ENCODE peak calls at places on chromosomes 11 and 22, in seven cellular contexts. J, Q, C, F, T, R and W are unnamed samples.

GRCh38 chr11:1481861-1482441 is 4.6 kb downstream of the MOB2 start:
- DNase-seq in J (no peak), Q (no peak), C (no peak), F (no peak), T (no peak), R (no peak), W (no peak)

GRCh38 chr22:38345782-38346181 is 28.5 kb upstream of the CSNK1E start:
- DNase-seq in J (no peak), Q (no peak), C (no peak), F (no peak), T (no peak), R (peak), W (no peak)

GRCh38 chr22:39316440-39317083 is 2.9 kb downstream of the RPL3 start:
- DNase-seq in J (peak), Q (peak), C (peak), F (peak), T (peak), R (peak), W (peak)

GRCh38 chr11:121293276-121293569 is 652 bp downstream of the SC5D start:
- DNase-seq in J (no peak), Q (peak), C (no peak), F (peak), T (peak), R (no peak), W (peak)

GRCh38 chr11:19382131-19382611 is 141.4 kb upstream of the E2F8 start:
- DNase-seq in J (no peak), Q (no peak), C (no peak), F (no peak), T (no peak), R (peak), W (no peak)

GRCh38 chr11:131675489-131675888 is 305.1 kb downstream of the NTM start:
- DNase-seq in J (no peak), Q (peak), C (peak), F (peak), T (peak), R (no peak), W (peak)

GRCh38 chr22:40727607-40728325 is 48.5 kb downstream of the MCHR1 start:
- DNase-seq in J (no peak), Q (no peak), C (no peak), F (no peak), T (no peak), R (no peak), W (no peak)

GRCh38 chr22:49328630-49329405 is 498.9 kb downstream of the BRD1 start:
- DNase-seq in J (no peak), Q (no peak), C (no peak), F (no peak), T (no peak), R (peak), W (no peak)

GRCh38 chr11:27085605-27086004 is 45.0 kb downstream of the BBOX1 start:
- DNase-seq in J (no peak), Q (no peak), C (peak), F (peak), T (no peak), R (no peak), W (no peak)

GRCh38 chr22:21712751-21713427 is 22.7 kb downstream of the YPEL1 start:
- DNase-seq in J (peak), Q (peak), C (peak), F (peak), T (peak), R (peak), W (peak)

GRCh38 chr11:66768818-66769217 is 39.8 kb upstream of the SPTBN2 start:
- DNase-seq in J (no peak), Q (no peak), C (no peak), F (no peak), T (peak), R (no peak), W (no peak)

GRCh38 chr22:46287873-46288751 is 8.6 kb upstream of the GTSE1 start:
- DNase-seq in J (no peak), Q (no peak), C (no peak), F (no peak), T (no peak), R (no peak), W (no peak)

GRCh38 chr11:3837793-3838192 is 3.0 kb downstream of the RHOG start:
- DNase-seq in J (no peak), Q (no peak), C (peak), F (no peak), T (peak), R (no peak), W (no peak)

GRCh38 chr11:45483361-45483760 is 182.1 kb downstream of the CHST1 start:
- DNase-seq in J (no peak), Q (no peak), C (no peak), F (no peak), T (no peak), R (no peak), W (no peak)

GRCh38 chr11:60528934-60529333 is 13.7 kb downstream of the MS4A13 start:
- DNase-seq in J (no peak), Q (no peak), C (no peak), F (no peak), T (no peak), R (no peak), W (no peak)

GRCh38 chr11:35688023-35688422 is 25.4 kb downstream of the TRIM44 start:
- DNase-seq in J (no peak), Q (peak), C (peak), F (peak), T (peak), R (no peak), W (no peak)

GRCh38 chr11:118295834-118296454 is 8.6 kb upstream of the CD3E start:
- DNase-seq in J (peak), Q (peak), C (peak), F (peak), T (peak), R (no peak), W (peak)

GRCh38 chr11:44133335-44133946 is 38.0 kb downstream of the EXT2 start:
- DNase-seq in J (peak), Q (peak), C (peak), F (peak), T (peak), R (no peak), W (peak)

DNA sequence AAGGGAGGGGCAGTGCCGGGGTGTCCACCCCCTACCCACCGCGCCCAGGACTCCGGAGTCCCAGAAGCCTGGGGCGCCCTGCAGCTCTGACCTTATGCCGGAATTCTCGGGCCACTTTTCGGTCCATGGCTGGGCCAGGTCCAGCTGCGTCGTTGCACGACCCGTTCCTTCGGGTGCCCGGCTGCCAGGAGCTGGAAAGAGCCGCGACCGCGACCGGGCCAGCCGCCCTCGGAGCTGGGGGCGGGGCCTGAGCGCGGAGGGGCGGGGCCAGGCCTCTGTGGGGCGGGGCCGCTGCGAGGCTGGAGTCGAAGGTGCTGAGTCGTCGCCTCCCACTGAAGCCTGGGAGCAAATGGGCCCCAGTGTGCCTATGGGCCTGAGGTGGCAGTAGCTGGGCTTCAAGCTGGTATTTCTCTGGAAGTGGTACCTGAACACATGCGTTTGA is at the start of gene USH1C:
- DNase-seq in J (peak), Q (no peak), C (no peak), F (no peak), T (no peak), R (no peak), W (no peak)
- H3K4me3 ChIP-seq in J (peak), Q (no peak), C (no peak), F (no peak), T (no peak), R (peak), W (no peak)

DNA sequence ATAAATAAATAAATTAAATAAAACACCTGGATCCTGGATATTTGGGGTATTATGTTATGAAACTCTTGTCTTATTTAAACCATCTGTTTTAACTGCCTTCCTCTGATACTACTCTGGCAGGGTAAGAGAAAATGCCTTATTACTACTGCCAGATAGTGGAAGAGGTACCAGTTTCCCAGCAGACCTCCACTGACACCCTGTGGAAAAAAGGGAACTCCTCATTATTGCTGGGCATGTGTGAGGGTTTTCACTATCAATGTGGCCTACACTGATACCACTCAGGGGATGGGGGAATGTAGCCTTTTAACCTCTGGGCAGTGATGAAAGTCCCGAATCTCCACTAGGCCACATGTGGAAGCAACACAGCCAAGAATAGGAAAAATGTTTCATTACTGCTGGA is 121.0 kb downstream of the LUZP2 start:
- DNase-seq in J (no peak), Q (no peak), C (no peak), F (peak), T (no peak), R (no peak), W (no peak)
- TF ChIP-seq CTCF in J (no peak), Q (no peak), C (no peak), F (peak), T (no peak), R (no peak), W (no peak)

GRCh38 chr22:33788927-33789326 is 131.3 kb downstream of the LARGE1 start:
- DNase-seq in J (no peak), Q (no peak), C (no peak), F (no peak), T (no peak), R (no peak), W (no peak)
- H3K4me3 ChIP-seq in J (no peak), Q (no peak), C (no peak), F (no peak), T (no peak), R (no peak), W (no peak)

GRCh38 chr22:17773606-17774205 is 563 bp downstream of the BID start:
- DNase-seq in J (peak), Q (peak), C (no peak), F (no peak), T (peak), R (no peak), W (peak)
- TF ChIP-seq CTCF in J (no peak), Q (no peak), C (no peak), F (no peak), T (no peak), R (no peak), W (no peak)

GRCh38 chr11:107675902-107676301 is 36.0 kb downstream of the SLN start:
- DNase-seq in J (no peak), Q (no peak), C (no peak), F (no peak), T (no peak), R (no peak), W (no peak)
- H3K4me3 ChIP-seq in J (no peak), Q (no peak), C (no peak), F (no peak), T (no peak), R (no peak), W (no peak)

DNA sequence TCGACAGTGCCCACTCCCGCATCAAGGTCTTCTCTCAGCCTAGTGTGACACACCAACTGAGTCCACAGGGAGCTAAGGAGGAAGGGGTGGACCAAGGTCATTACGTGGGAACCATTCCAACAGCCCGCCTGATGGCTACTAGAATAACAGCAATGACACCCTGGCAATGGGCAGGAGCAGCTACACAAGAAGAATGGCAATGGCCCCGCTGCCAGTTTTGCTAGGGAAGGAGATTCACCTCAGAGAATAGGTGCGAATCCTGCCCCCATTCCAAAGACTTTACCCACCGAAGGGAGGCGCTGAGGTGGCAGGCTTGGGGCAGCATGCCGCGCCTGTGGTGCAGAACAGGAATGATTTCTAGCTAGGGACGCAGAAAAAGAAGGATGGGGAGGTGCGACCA is 9.1 kb downstream of the WT1 start:
- DNase-seq in J (no peak), Q (no peak), C (no peak), F (no peak), T (no peak), R (no peak), W (no peak)
- TF ChIP-seq CTCF in J (no peak), Q (no peak), C (no peak), F (no peak), T (no peak), R (no peak), W (no peak)

DNA sequence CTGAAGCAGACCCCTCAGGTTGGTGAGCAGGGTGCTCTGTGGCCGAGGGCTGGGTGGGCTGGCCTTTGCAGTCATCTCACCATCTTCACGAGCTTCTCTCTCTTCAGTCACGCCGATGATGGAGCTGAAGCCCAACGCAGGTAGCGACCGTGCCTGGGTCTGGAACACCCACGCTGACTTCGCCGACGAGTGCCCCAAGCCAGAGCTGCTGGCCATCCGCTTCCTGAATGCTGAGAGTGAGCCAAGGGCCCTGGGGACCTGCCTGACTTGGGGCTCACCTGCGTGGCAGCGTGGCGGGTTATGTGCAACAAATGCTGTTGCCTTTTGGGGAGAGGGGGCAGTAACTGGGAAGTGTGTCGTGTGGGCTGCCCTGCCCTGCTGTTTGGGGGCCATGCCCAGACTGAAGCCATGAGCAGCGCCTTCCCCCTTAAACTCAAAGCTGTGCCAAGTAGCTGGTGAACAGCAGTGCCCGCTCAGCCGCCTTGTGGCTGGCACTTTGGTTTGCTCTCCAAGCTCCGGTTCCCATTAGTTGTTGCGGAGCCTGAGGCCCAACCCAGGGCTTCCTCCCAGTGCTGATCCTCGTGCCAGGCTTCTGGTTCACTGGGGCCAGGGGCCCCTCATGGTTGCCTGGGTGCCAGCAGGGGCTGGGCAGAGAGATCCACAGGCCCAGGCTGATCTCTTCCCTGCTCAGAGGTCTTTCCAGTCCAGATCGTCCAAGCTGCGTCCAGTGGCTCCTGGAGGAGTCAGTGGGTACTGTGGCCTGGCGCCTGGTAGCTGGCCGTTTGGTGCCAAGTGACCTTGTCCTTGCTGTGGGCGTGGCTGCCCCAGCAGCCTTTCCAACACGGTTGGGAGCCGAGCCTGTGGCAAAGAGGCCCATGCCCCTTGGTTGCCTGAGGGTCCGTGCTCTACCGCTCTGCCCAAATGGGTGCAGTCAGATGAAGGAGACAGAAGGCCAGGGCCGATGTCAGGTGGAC is 6.1 kb upstream of the ZDHHC8 start:
- DNase-seq in J (no peak), Q (no peak), C (no peak), F (no peak), T (no peak), R (no peak), W (no peak)
- H3K4me3 ChIP-seq in J (no peak), Q (no peak), C (no peak), F (no peak), T (no peak), R (no peak), W (no peak)